ENCODE peak calls at places on chromosomes 5 and 9, in six cellular contexts. P, J, E, K, M and T are unnamed samples.

GRCh38 chr5:90135979-90136378 is 273.6 kb downstream of the CETN3 start:
- DNase-seq in P (no peak), J (peak), E (no peak), K (no peak), M (no peak), T (no peak)

GRCh38 chr5:143249851-143250250 is 153.6 kb downstream of the NR3C1 start:
- DNase-seq in P (peak), J (no peak), E (no peak), K (no peak), M (peak), T (no peak)

GRCh38 chr5:14741721-14742426 is 77.4 kb downstream of the OTULIN start:
- DNase-seq in P (no peak), J (no peak), E (no peak), K (no peak), M (no peak), T (no peak)

GRCh38 chr5:83645936-83646335 is 74.7 kb downstream of the HAPLN1 start:
- DNase-seq in P (no peak), J (no peak), E (no peak), K (no peak), M (no peak), T (no peak)

GRCh38 chr9:83444110-83444509 is 94.1 kb downstream of the FRMD3 start:
- DNase-seq in P (no peak), J (no peak), E (no peak), K (no peak), M (no peak), T (no peak)

GRCh38 chr5:115601709-115602584 is at the start of gene TICAM2:
- DNase-seq in P (peak), J (peak), E (peak), K (peak), M (peak), T (no peak)

GRCh38 chr5:96753848-96754247 is 53.9 kb downstream of the ERAP1 start:
- DNase-seq in P (no peak), J (no peak), E (no peak), K (no peak), M (no peak), T (no peak)

GRCh38 chr5:179375966-179376365 is 30.7 kb upstream of the ADAMTS2 start:
- DNase-seq in P (no peak), J (no peak), E (no peak), K (no peak), M (no peak), T (no peak)

GRCh38 chr9:128595471-128595870 is 43.1 kb downstream of the SPTAN1 start:
- DNase-seq in P (no peak), J (no peak), E (no peak), K (no peak), M (no peak), T (no peak)

GRCh38 chr9:132842124-132843005 is 35.7 kb downstream of the AK8 start:
- DNase-seq in P (no peak), J (no peak), E (no peak), K (no peak), M (no peak), T (no peak)

GRCh38 chr9:133914483-133915342 is 77.4 kb downstream of the VAV2 start:
- DNase-seq in P (no peak), J (no peak), E (no peak), K (no peak), M (no peak), T (no peak)

GRCh38 chr5:109099081-109099480 is 310.7 kb downstream of the PJA2 start:
- DNase-seq in P (no peak), J (no peak), E (no peak), K (no peak), M (no peak), T (no peak)

GRCh38 chr9:88076286-88077070 is 61.8 kb downstream of the SPATA31C2 start:
- DNase-seq in P (peak), J (peak), E (peak), K (peak), M (peak), T (no peak)

GRCh38 chr5:151214614-151215545 is 9.0 kb downstream of the CCDC69 start:
- DNase-seq in P (no peak), J (no peak), E (peak), K (no peak), M (no peak), T (no peak)

GRCh38 chr9:109315889-109316640 is 4.8 kb downstream of the EPB41L4B start:
- DNase-seq in P (peak), J (peak), E (no peak), K (no peak), M (peak), T (no peak)

GRCh38 chr9:137740311-137740710 is 121.5 kb downstream of the EHMT1 start:
- DNase-seq in P (no peak), J (no peak), E (no peak), K (no peak), M (no peak), T (no peak)

GRCh38 chr9:134794726-134795370 is 85.8 kb upstream of the FCN2 start:
- DNase-seq in P (no peak), J (no peak), E (no peak), K (no peak), M (no peak), T (no peak)

GRCh38 chr9:97737429-97737828 is 40.3 kb upstream of the XPA start:
- DNase-seq in P (peak), J (no peak), E (no peak), K (no peak), M (no peak), T (no peak)

GRCh38 chr5:97089149-97089801 is 53.1 kb downstream of the LIX1 start:
- DNase-seq in P (no peak), J (no peak), E (no peak), K (no peak), M (no peak), T (no peak)

GRCh38 chr9:130212543-130213297 is 40.5 kb downstream of the NCS1 start:
- DNase-seq in P (no peak), J (no peak), E (no peak), K (no peak), M (peak), T (no peak)

GRCh38 chr5:134116291-134116690 is 1.8 kb downstream of the TCF7 start:
- DNase-seq in P (no peak), J (no peak), E (no peak), K (no peak), M (no peak), T (no peak)

GRCh38 chr5:34656001-34656699 is at the start of gene RAI14:
- DNase-seq in P (peak), J (peak), E (peak), K (peak), M (peak), T (peak)

GRCh38 chr5:101679816-101680215 is 616.3 kb downstream of the SLCO4C1 start:
- DNase-seq in P (no peak), J (no peak), E (no peak), K (no peak), M (peak), T (no peak)

GRCh38 chr9:110828148-110828730 is 159.6 kb downstream of the MUSK start:
- DNase-seq in P (no peak), J (peak), E (no peak), K (no peak), M (no peak), T (no peak)